ENCODE peak calls at places on chromosome 4, in eight cellular contexts. S is aorta, J is IMR-90, D is osteoblast, T is uterus, F is breast epithelium, O is AG04450, Q is HL-60. P is an unnamed sample.

GRCh38 chr4:177283167-177283566 is 26.5 kb upstream of the NEIL3 start:
- DNase-seq in S (no peak), J (peak), D (peak), T (no peak), F (no peak), O (no peak), Q (no peak), P (no peak)

GRCh38 chr4:15805583-15806517 is 27.7 kb downstream of the CD38 start:
- DNase-seq in S (no peak), J (peak), D (no peak), T (no peak), F (no peak), O (peak), Q (peak), P (no peak)

GRCh38 chr4:66465111-66465510 is 794.8 kb upstream of the EPHA5 start:
- DNase-seq in S (no peak), J (peak), D (peak), T (no peak), F (no peak), O (no peak), Q (no peak), P (no peak)

GRCh38 chr4:2163311-2163821 is 78.6 kb downstream of the HAUS3 start:
- DNase-seq in S (no peak), J (peak), D (peak), T (no peak), F (no peak), O (no peak), Q (no peak), P (no peak)

GRCh38 chr4:138192113-138192512 is 50.0 kb downstream of the SLC7A11 start:
- DNase-seq in S (no peak), J (peak), D (peak), T (no peak), F (no peak), O (no peak), Q (no peak), P (no peak)

GRCh38 chr4:174037049-174037448 is 246.4 kb downstream of the FBXO8 start:
- DNase-seq in S (no peak), J (no peak), D (peak), T (no peak), F (no peak), O (no peak), Q (no peak), P (no peak)

GRCh38 chr4:168979338-168979737 is 30.7 kb downstream of the CBR4 start:
- DNase-seq in S (no peak), J (no peak), D (no peak), T (no peak), F (no peak), O (no peak), Q (no peak), P (no peak)

GRCh38 chr4:67871867-67872266 is 11.9 kb downstream of the TMPRSS11D start:
- DNase-seq in S (no peak), J (peak), D (peak), T (no peak), F (no peak), O (no peak), Q (no peak), P (no peak)

GRCh38 chr4:139522457-139522856 is 33.6 kb downstream of the SETD7 start:
- DNase-seq in S (no peak), J (no peak), D (no peak), T (no peak), F (no peak), O (no peak), Q (no peak), P (no peak)

GRCh38 chr4:106315476-106315967 is 487 bp downstream of the TBCK start:
- DNase-seq in S (no peak), J (peak), D (no peak), T (no peak), F (peak), O (no peak), Q (no peak), P (no peak)

GRCh38 chr4:8123865-8124264 is 34.7 kb downstream of the ABLIM2 start:
- DNase-seq in S (no peak), J (no peak), D (no peak), T (no peak), F (no peak), O (no peak), Q (no peak), P (no peak)

GRCh38 chr4:97627785-97628184 is 515.5 kb downstream of the STPG2 start:
- DNase-seq in S (no peak), J (no peak), D (no peak), T (no peak), F (no peak), O (no peak), Q (no peak), P (no peak)

GRCh38 chr4:8117278-8117682 is 41.3 kb downstream of the ABLIM2 start:
- DNase-seq in S (no peak), J (peak), D (peak), T (peak), F (no peak), O (no peak), Q (no peak), P (no peak)

GRCh38 chr4:85905761-85906160 is 430.8 kb downstream of the ARHGAP24 start:
- DNase-seq in S (no peak), J (no peak), D (no peak), T (no peak), F (no peak), O (no peak), Q (no peak), P (no peak)

GRCh38 chr4:146442801-146443200 is 78.9 kb downstream of the SLC10A7 start:
- DNase-seq in S (no peak), J (peak), D (peak), T (no peak), F (no peak), O (no peak), Q (no peak), P (no peak)

GRCh38 chr4:122997463-122998101 is 75.2 kb upstream of the NUDT6 start:
- DNase-seq in S (no peak), J (no peak), D (no peak), T (no peak), F (no peak), O (no peak), Q (no peak), P (no peak)

GRCh38 chr4:70651864-70652506 is 14.3 kb downstream of the JCHAIN start:
- DNase-seq in S (no peak), J (peak), D (no peak), T (no peak), F (no peak), O (no peak), Q (no peak), P (no peak)

GRCh38 chr4:13527192-13527982 is 16.9 kb downstream of the NKX3-2 start:
- DNase-seq in S (no peak), J (no peak), D (peak), T (no peak), F (no peak), O (no peak), Q (no peak), P (no peak)

GRCh38 chr4:139207873-139208403 is 30.9 kb upstream of the ELF2 start:
- DNase-seq in S (no peak), J (peak), D (no peak), T (peak), F (no peak), O (no peak), Q (no peak), P (no peak)

GRCh38 chr4:20354120-20354519 is 102.4 kb downstream of the SLIT2 start:
- DNase-seq in S (no peak), J (no peak), D (no peak), T (no peak), F (no peak), O (no peak), Q (no peak), P (no peak)

GRCh38 chr4:187077749-187078148 is 354.1 kb upstream of the FAT1 start:
- DNase-seq in S (no peak), J (no peak), D (no peak), T (no peak), F (no peak), O (no peak), Q (no peak), P (no peak)

GRCh38 chr4:27692098-27692679 is 831.5 kb downstream of the STIM2 start:
- DNase-seq in S (no peak), J (peak), D (no peak), T (no peak), F (no peak), O (no peak), Q (no peak), P (no peak)

GRCh38 chr4:13733817-13734216 is 106.3 kb upstream of the BOD1L1 start:
- DNase-seq in S (no peak), J (no peak), D (no peak), T (no peak), F (no peak), O (no peak), Q (no peak), P (no peak)

GRCh38 chr4:20987191-20987590 is 286.9 kb downstream of the PACRGL start:
- DNase-seq in S (no peak), J (no peak), D (no peak), T (no peak), F (no peak), O (no peak), Q (no peak), P (no peak)

GRCh38 chr4:128600996-128601857 is 208.3 kb upstream of the JADE1 start:
- DNase-seq in S (no peak), J (peak), D (peak), T (peak), F (peak), O (peak), Q (no peak), P (peak)

GRCh38 chr4:76200771-76201224 is 12.8 kb downstream of the SCARB2 start:
- DNase-seq in S (no peak), J (no peak), D (no peak), T (no peak), F (peak), O (no peak), Q (no peak), P (no peak)

GRCh38 chr4:83219344-83219990 is 65.1 kb downstream of the COQ2 start:
- DNase-seq in S (no peak), J (no peak), D (no peak), T (peak), F (peak), O (no peak), Q (no peak), P (no peak)

GRCh38 chr4:174707277-174707676 is 121.8 kb downstream of the GLRA3 start:
- DNase-seq in S (no peak), J (no peak), D (peak), T (no peak), F (no peak), O (no peak), Q (no peak), P (no peak)

GRCh38 chr4:67580577-67580976 is 22.1 kb downstream of the STAP1 start:
- DNase-seq in S (no peak), J (no peak), D (no peak), T (no peak), F (no peak), O (no peak), Q (no peak), P (no peak)

GRCh38 chr4:20615492-20616136 is 84.6 kb upstream of the PACRGL start:
- DNase-seq in S (no peak), J (no peak), D (peak), T (no peak), F (no peak), O (no peak), Q (no peak), P (no peak)

GRCh38 chr4:16764622-16765021 is 133.8 kb downstream of the LDB2 start:
- DNase-seq in S (no peak), J (peak), D (no peak), T (no peak), F (no peak), O (no peak), Q (no peak), P (no peak)

GRCh38 chr4:91826186-91826585 is 477.6 kb upstream of the GRID2 start:
- DNase-seq in S (no peak), J (no peak), D (no peak), T (no peak), F (no peak), O (no peak), Q (no peak), P (no peak)

GRCh38 chr4:152708361-152708760 is 28.6 kb upstream of the TMEM154 start:
- DNase-seq in S (no peak), J (no peak), D (no peak), T (no peak), F (no peak), O (no peak), Q (no peak), P (no peak)

GRCh38 chr4:112119358-112119783 is 25.9 kb upstream of the FAM241A start:
- DNase-seq in S (no peak), J (no peak), D (no peak), T (no peak), F (no peak), O (no peak), Q (no peak), P (no peak)

GRCh38 chr4:105186701-105187158 is 40.1 kb downstream of the TET2 start:
- DNase-seq in S (no peak), J (peak), D (peak), T (no peak), F (no peak), O (no peak), Q (no peak), P (no peak)

GRCh38 chr4:95660719-95661118 is 111.9 kb upstream of the UNC5C start:
- DNase-seq in S (no peak), J (no peak), D (no peak), T (no peak), F (no peak), O (no peak), Q (no peak), P (no peak)
- H3K27ac ChIP-seq in S (no peak), J (no peak), D (no peak), T (no peak), F (no peak), O (no peak), Q (no peak), P (no peak)

DNA sequence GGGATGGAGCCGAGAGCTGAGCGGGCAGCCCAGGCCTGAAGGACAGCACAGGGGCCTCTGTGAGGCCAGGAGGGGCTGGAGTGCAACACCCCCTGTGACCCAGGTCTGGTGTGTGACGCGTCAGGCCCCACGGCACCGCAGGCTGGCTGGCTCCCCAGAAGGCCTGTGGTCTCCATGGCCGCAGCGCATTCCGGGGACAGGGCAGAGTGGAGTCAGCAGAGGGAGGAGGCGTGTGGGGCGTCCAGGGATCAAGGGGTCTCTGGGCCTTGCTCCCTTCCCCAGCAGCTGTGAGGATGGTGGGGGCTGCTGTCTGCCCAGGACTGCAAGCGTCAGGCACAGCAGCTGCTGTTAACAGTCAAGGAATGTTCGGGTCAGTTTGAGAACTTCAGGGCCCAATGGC is 18.1 kb downstream of the PCGF3 start:
- DNase-seq in S (no peak), J (no peak), D (no peak), T (no peak), F (no peak), O (no peak), Q (no peak), P (no peak)
- H3K27ac ChIP-seq in S (no peak), J (no peak), D (no peak), T (no peak), F (no peak), O (no peak), Q (no peak), P (no peak)

GRCh38 chr4:181690498-181690897 is 552.7 kb upstream of the TENM3 start:
- DNase-seq in S (no peak), J (no peak), D (no peak), T (no peak), F (no peak), O (no peak), Q (no peak), P (no peak)
- H3K27ac ChIP-seq in S (no peak), J (no peak), D (no peak), T (no peak), F (no peak), O (no peak), Q (no peak), P (no peak)

GRCh38 chr4:154416183-154416543 is 75.4 kb downstream of the DCHS2 start:
- DNase-seq in S (no peak), J (no peak), D (no peak), T (peak), F (no peak), O (no peak), Q (no peak), P (no peak)

GRCh38 chr4:154415313-154415712 is 76.3 kb downstream of the DCHS2 start:
- DNase-seq in S (no peak), J (no peak), D (no peak), T (no peak), F (no peak), O (no peak), Q (no peak), P (no peak)

GRCh38 chr4:154414796-154415195 is 76.8 kb downstream of the DCHS2 start:
- DNase-seq in S (no peak), J (no peak), D (no peak), T (no peak), F (no peak), O (no peak), Q (no peak), P (no peak)

GRCh38 chr4:154421618-154422017 is 70.0 kb downstream of the DCHS2 start:
- DNase-seq in S (no peak), J (no peak), D (no peak), T (no peak), F (no peak), O (no peak), Q (no peak), P (no peak)

DNA sequence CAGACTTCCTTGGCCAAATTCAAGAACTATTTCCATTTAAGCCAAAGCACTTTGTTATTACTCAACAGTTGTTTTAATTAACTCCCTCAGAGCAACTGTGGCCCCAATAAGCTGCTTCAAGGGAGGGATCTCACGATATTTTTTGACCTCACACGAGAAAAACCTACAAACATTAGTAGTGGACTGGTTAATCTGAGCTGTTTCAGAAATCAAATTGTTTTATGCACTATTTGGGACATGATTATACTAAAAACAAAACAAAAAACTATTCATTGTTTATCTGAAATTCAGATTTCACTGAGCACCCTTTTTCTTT is 74.3 kb downstream of the DCHS2 start:
- DNase-seq in S (no peak), J (no peak), D (no peak), T (no peak), F (no peak), O (no peak), Q (no peak), P (no peak)
- H3K27ac ChIP-seq in S (no peak), J (no peak), D (no peak), T (peak), F (peak), O (no peak), Q (no peak), P (peak)

DNA sequence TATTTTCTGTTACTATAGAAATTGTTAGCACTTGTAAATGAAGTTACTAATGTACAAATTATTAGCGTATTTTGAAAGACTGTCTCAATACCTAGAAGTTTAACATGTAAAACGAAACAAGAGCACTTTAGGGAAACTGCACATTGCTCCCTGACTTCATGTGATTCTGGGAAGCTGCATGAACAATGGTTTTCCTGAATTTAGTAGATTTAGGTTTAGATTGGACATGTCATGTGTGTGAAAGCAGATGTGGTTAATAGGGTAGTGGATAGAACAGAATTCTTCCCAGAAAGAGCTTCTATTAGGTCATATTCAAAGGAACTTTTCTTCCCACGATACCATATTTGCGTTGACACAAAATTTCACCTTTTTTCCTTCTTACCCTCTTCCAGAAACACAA is 14.9 kb upstream of the CXCL8 start:
- DNase-seq in S (no peak), J (no peak), D (no peak), T (no peak), F (no peak), O (no peak), Q (no peak), P (no peak)
- H3K27ac ChIP-seq in S (no peak), J (no peak), D (peak), T (no peak), F (no peak), O (no peak), Q (no peak), P (no peak)